ENCODE peak calls at places on chromosomes 12 and 14, in six cellular contexts. W is renal cortical epithelial cell; J is stimulated activated CD4-positive, alpha-beta T cell treated with anti-CD3 and anti-CD28 coated beads, Interleukin-12 subunit alpha, Interleukin-12 subunit beta, amount 100 ng/mL, for 48 hours; O is NT2/D1; H is ovary; D is CD8-positive, alpha-beta T cell. E is an unnamed sample.

GRCh38 chr12:724194-724855 is 28.1 kb upstream of the WNK1 start:
- DNase-seq in W (peak), J (no peak), O (peak), H (no peak), D (no peak), E (peak)

GRCh38 chr12:69275471-69275891 is 36.1 kb downstream of the CPSF6 start:
- DNase-seq in W (no peak), J (no peak), O (no peak), H (no peak), D (no peak), E (no peak)

GRCh38 chr12:9741726-9742125 is 8.8 kb upstream of the CLECL1 start:
- DNase-seq in W (no peak), J (peak), O (no peak), H (no peak), D (peak), E (no peak)

GRCh38 chr12:121334513-121335343 is 17.5 kb downstream of the ANAPC5 start:
- DNase-seq in W (peak), J (no peak), O (peak), H (no peak), D (no peak), E (peak)

GRCh38 chr12:88665051-88665450 is 84.8 kb upstream of the KITLG start:
- DNase-seq in W (peak), J (no peak), O (no peak), H (no peak), D (no peak), E (peak)

GRCh38 chr14:79278798-79279644 is 932.3 kb downstream of the DIO2 start:
- DNase-seq in W (peak), J (no peak), O (peak), H (peak), D (no peak), E (peak)

GRCh38 chr14:37142835-37143499 is 29.4 kb downstream of the SLC25A21 start:
- DNase-seq in W (peak), J (no peak), O (no peak), H (no peak), D (no peak), E (peak)

GRCh38 chr14:75452900-75453816 is 25.3 kb downstream of the JDP2 start:
- DNase-seq in W (peak), J (no peak), O (peak), H (peak), D (no peak), E (peak)

GRCh38 chr12:99024191-99024590 is 379.1 kb downstream of the APAF1 start:
- DNase-seq in W (no peak), J (no peak), O (no peak), H (no peak), D (no peak), E (peak)

GRCh38 chr14:80784824-80785223 is 156.7 kb downstream of the CEP128 start:
- DNase-seq in W (peak), J (no peak), O (no peak), H (no peak), D (no peak), E (no peak)

GRCh38 chr14:77353469-77354141 is 23.3 kb downstream of the TMED8 start:
- DNase-seq in W (no peak), J (no peak), O (no peak), H (no peak), D (no peak), E (no peak)

GRCh38 chr12:114685320-114685781 is 1.4 kb upstream of the TBX3 start:
- DNase-seq in W (no peak), J (no peak), O (no peak), H (no peak), D (no peak), E (no peak)

GRCh38 chr12:122437656-122438121 is 15.2 kb upstream of the CLIP1 start:
- DNase-seq in W (peak), J (no peak), O (no peak), H (peak), D (no peak), E (no peak)

GRCh38 chr12:59444932-59445331 is 150.9 kb upstream of the SLC16A7 start:
- DNase-seq in W (peak), J (no peak), O (no peak), H (no peak), D (no peak), E (peak)

GRCh38 chr12:69405466-69405865 is 45.9 kb downstream of the YEATS4 start:
- DNase-seq in W (peak), J (no peak), O (no peak), H (peak), D (no peak), E (peak)

GRCh38 chr14:37599527-37600368 is 4.3 kb downstream of the TTC6 start:
- DNase-seq in W (no peak), J (no peak), O (no peak), H (no peak), D (no peak), E (no peak)

GRCh38 chr14:101460986-101461750 is 100.1 kb upstream of the DIO3 start:
- DNase-seq in W (no peak), J (no peak), O (no peak), H (no peak), D (no peak), E (no peak)

GRCh38 chr12:23204933-23205778 is 580.2 kb downstream of the ETNK1 start:
- DNase-seq in W (peak), J (no peak), O (peak), H (no peak), D (no peak), E (peak)

GRCh38 chr12:43676183-43676813 is 82.3 kb downstream of the PUS7L start:
- DNase-seq in W (peak), J (peak), O (peak), H (no peak), D (no peak), E (peak)